ENCODE peak calls at places on chromosomes 1 and 21, in five cellular contexts. J is IMR-90, R is neuronal stem cell, N is H1, O is H9. X is an unnamed sample.

GRCh38 chr21:16422702-16423101 is 692.9 kb downstream of the USP25 start:
- DNase-seq in J (no peak), R (no peak), N (no peak), O (no peak), X (no peak)

GRCh38 chr21:17858764-17859163 is 39.6 kb upstream of the C21orf91 start:
- DNase-seq in J (no peak), R (peak; percentile 15), N (no peak), O (no peak), X (no peak)

GRCh38 chr1:210123924-210124589 is 108.5 kb upstream of the SERTAD4 start:
- DNase-seq in J (peak; percentile 48), R (no peak), N (no peak), O (no peak), X (peak; percentile 34)

GRCh38 chr1:231236131-231236571 is 4.9 kb upstream of the GNPAT start:
- DNase-seq in J (no peak), R (no peak), N (no peak), O (no peak), X (no peak)

GRCh38 chr1:227766015-227766634 is 30.9 kb downstream of the SNAP47 start:
- DNase-seq in J (peak; percentile 33), R (no peak), N (no peak), O (no peak), X (no peak)

GRCh38 chr1:180098242-180098995 is 56.2 kb upstream of the QSOX1 start:
- DNase-seq in J (peak; percentile 95), R (no peak), N (no peak), O (no peak), X (peak; percentile 95)

GRCh38 chr21:39029086-39029772 is 154.0 kb downstream of the PSMG1 start:
- DNase-seq in J (peak; percentile 83), R (no peak), N (no peak), O (no peak), X (peak; percentile 50)

GRCh38 chr1:147821883-147822282 is 61.5 kb upstream of the GJA5 start:
- DNase-seq in J (no peak), R (no peak), N (no peak), O (no peak), X (peak; percentile 71)

GRCh38 chr1:39490596-39491145 is 765 bp upstream of the BMP8A start:
- DNase-seq in J (no peak), R (no peak), N (peak; percentile 75), O (peak; percentile 52), X (no peak)

GRCh38 chr1:222792744-222793143 is 22.1 kb upstream of the DISP1 start:
- DNase-seq in J (peak; percentile 38), R (no peak), N (no peak), O (no peak), X (peak; percentile 26)

GRCh38 chr1:186775881-186776560 is 52.7 kb upstream of the PLA2G4A start:
- DNase-seq in J (no peak), R (no peak), N (no peak), O (no peak), X (peak; percentile 83)

GRCh38 chr1:49906365-49906764 is 117.4 kb downstream of the AGBL4 start:
- DNase-seq in J (no peak), R (no peak), N (no peak), O (no peak), X (no peak)

GRCh38 chr1:202029171-202029665 is 18.8 kb downstream of the ELF3 start:
- DNase-seq in J (peak; percentile 90), R (no peak), N (no peak), O (no peak), X (peak; percentile 88)

GRCh38 chr1:201260648-201261311 is 22.5 kb upstream of the PKP1 start:
- DNase-seq in J (no peak), R (no peak), N (peak; percentile 32), O (no peak), X (no peak)

GRCh38 chr1:67174716-67175284 is 8.5 kb downstream of the IL23R start:
- DNase-seq in J (no peak), R (no peak), N (no peak), O (no peak), X (no peak)

GRCh38 chr21:41806773-41807172 is 39.9 kb upstream of the RIPK4 start:
- DNase-seq in J (no peak), R (no peak), N (no peak), O (no peak), X (no peak)

GRCh38 chr21:41808094-41808493 is 41.2 kb upstream of the RIPK4 start:
- DNase-seq in J (no peak), R (no peak), N (no peak), O (no peak), X (no peak)

GRCh38 chr21:41809891-41810596 is 43.2 kb upstream of the RIPK4 start:
- DNase-seq in J (no peak), R (no peak), N (no peak), O (no peak), X (no peak)

GRCh38 chr21:41810597-41810932 is 43.7 kb upstream of the RIPK4 start:
- DNase-seq in J (no peak), R (no peak), N (no peak), O (no peak), X (no peak)

GRCh38 chr21:41808846-41809245 is 42.0 kb upstream of the RIPK4 start:
- DNase-seq in J (no peak), R (no peak), N (no peak), O (no peak), X (no peak)
- H3K4me2 ChIP-seq in J (no peak overlapping the region), R (no peak overlapping the region), N (no peak overlapping the region), O (no peak overlapping the region), X (no peak overlapping the region)

GRCh38 chr1:229557913-229558414 is 543 bp downstream of the ABCB10 start:
- DNase-seq in J (no peak), R (peak; percentile 33), N (peak; percentile 70), O (peak; percentile 35), X (peak; percentile 39)
- H3K4ac ChIP-seq in J (peak overlapping the region; percentile 41), R (no peak overlapping the region), N (no peak overlapping the region), O (no peak overlapping the region), X (peak overlapping the region; percentile 94)

DNA sequence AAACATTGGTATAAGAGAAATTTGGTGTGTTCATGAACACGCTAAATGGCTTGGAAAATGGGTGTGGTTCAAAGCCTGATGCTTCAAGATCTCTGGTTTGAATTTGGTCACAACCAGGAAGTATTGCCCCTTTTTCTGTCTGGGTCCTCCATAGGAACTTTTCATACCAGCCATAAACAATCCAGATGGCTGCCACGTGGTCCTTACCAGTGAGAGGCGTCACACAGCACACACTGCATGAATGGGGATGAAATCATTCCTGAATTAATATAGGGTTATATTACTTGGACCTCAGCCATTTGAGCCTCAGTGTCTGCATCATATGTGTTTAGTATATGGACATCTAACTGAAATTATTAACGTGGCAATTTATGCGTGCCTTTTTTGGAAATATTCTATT is 64.0 kb downstream of the PRRX1 start:
- DNase-seq in J (no peak), R (no peak), N (no peak), O (no peak), X (no peak)
- H2BK5ac ChIP-seq in J (no peak overlapping the region), R (no peak overlapping the region), N (no peak overlapping the region), O (no peak overlapping the region), X (no peak overlapping the region)

GRCh38 chr1:48026701-48027532 is 29.7 kb upstream of the TRABD2B start:
- DNase-seq in J (no peak), R (no peak), N (no peak), O (no peak), X (no peak)
- H3K4me2 ChIP-seq in J (no peak overlapping the region), R (no peak overlapping the region), N (no peak overlapping the region), O (no peak overlapping the region), X (no peak overlapping the region)